ENCODE peak calls at places on chromosomes 3 and 15, in four cellular contexts. P is aorta, C is breast epithelium, K is epithelial cell of esophagus. F is an unnamed sample.
A peak's percentile ranks its signal among the peaks of the same experiment; 100 is the strongest.

GRCh38 chr3:172256101-172256687 is 192.1 kb downstream of the GHSR start:
- DNase-seq in C (no peak), K (no peak), P (no peak), F (no peak)

GRCh38 chr3:56980798-56981390 is 79.6 kb upstream of the SPATA12 start:
- DNase-seq in C (no peak), P (peak; percentile 79), K (peak; percentile 98), F (peak; percentile 30)

GRCh38 chr3:42755681-42756578 is 17.1 kb downstream of the CCDC13 start:
- DNase-seq in C (no peak), K (peak; percentile 27), P (no peak), F (no peak)

GRCh38 chr3:46976326-46977190 is at the start of gene CCDC12:
- DNase-seq in C (peak; percentile 91), K (peak; percentile 99), P (peak; percentile 97), F (peak; percentile 92)

GRCh38 chr3:177633671-177634207 is 436.5 kb upstream of the TBL1XR1 start:
- DNase-seq in P (no peak), C (no peak), K (no peak), F (no peak)

GRCh38 chr3:184986490-184986889 is 166.4 kb downstream of the C3orf70 start:
- DNase-seq in P (no peak), K (no peak), C (no peak), F (no peak)

GRCh38 chr3:43075904-43076661 is 29.8 kb downstream of the POMGNT2 start:
- DNase-seq in C (no peak), K (no peak), P (no peak), F (no peak)

GRCh38 chr3:20637729-20638128 is 451.7 kb upstream of the SGO1 start:
- DNase-seq in C (no peak), P (no peak), K (no peak), F (no peak)

GRCh38 chr15:48565560-48566482 is 79.7 kb downstream of the FBN1 start:
- DNase-seq in P (no peak), C (no peak), K (peak; percentile 85), F (no peak)

GRCh38 chr3:101574388-101575156 is 592 bp downstream of the PCNP start:
- DNase-seq in P (peak; percentile 69), C (peak; percentile 59), K (peak; percentile 44), F (no peak)

GRCh38 chr15:66865622-66866611 is 163.9 kb downstream of the SMAD6 start:
- DNase-seq in C (peak; percentile 19), P (peak; percentile 75), K (no peak), F (peak; percentile 32)

GRCh38 chr15:79089331-79089889 is 1.2 kb downstream of the RASGRF1 start:
- DNase-seq in P (no peak), C (no peak), K (no peak), F (no peak)

GRCh38 chr3:48409291-48410201 is 20.3 kb downstream of the PLXNB1 start:
- DNase-seq in C (peak; percentile 47), K (no peak), P (peak; percentile 32), F (no peak)

GRCh38 chr15:99466701-99467337 is 99.0 kb upstream of the MEF2A start:
- DNase-seq in P (no peak), K (no peak), C (no peak), F (no peak)

GRCh38 chr3:1439395-1439794 is 346.6 kb downstream of the CNTN6 start:
- DNase-seq in C (no peak), K (no peak), P (no peak), F (no peak)

GRCh38 chr3:58066842-58067241 is 58.6 kb downstream of the FLNB start:
- DNase-seq in C (no peak), K (no peak), P (no peak), F (no peak)

GRCh38 chr15:71282086-71282485 is 166.8 kb downstream of the THSD4 start:
- DNase-seq in P (no peak), K (no peak), C (no peak), F (no peak)

GRCh38 chr15:90153658-90154057 is 47.5 kb upstream of the SEMA4B start:
- DNase-seq in C (no peak), K (no peak), P (no peak), F (no peak)
- H3K4me3 ChIP-seq in C (no peak overlapping the region), K (no peak overlapping the region), P (no peak overlapping the region), F (no peak overlapping the region)

GRCh38 chr3:195524171-195524896 is 18.8 kb downstream of the PPP1R2 start:
- DNase-seq in C (no peak), P (no peak), K (no peak), F (no peak)
- H3K4me3 ChIP-seq in C (no peak overlapping the region), P (no peak overlapping the region), K (no peak overlapping the region), F (no peak overlapping the region)

GRCh38 chr3:156477306-156477705 is 77.6 kb downstream of the SSR3 start:
- DNase-seq in K (no peak), C (no peak), P (no peak), F (no peak)

GRCh38 chr3:156472150-156472549 is 82.8 kb downstream of the SSR3 start:
- DNase-seq in C (no peak), P (no peak), K (no peak), F (no peak)

GRCh38 chr3:156473341-156473740 is 81.6 kb downstream of the SSR3 start:
- DNase-seq in P (no peak), C (no peak), K (no peak), F (no peak)

GRCh38 chr3:156471431-156471830 is 83.5 kb downstream of the SSR3 start:
- DNase-seq in P (no peak), C (no peak), K (no peak), F (no peak)

GRCh38 chr3:156474560-156475389 is 80.1 kb downstream of the SSR3 start:
- DNase-seq in C (no peak), K (peak; percentile 14), P (no peak), F (no peak)
- H3K4me3 ChIP-seq in C (no peak overlapping the region), K (no peak overlapping the region), P (no peak overlapping the region), F (no peak overlapping the region)

GRCh38 chr3:179646177-179646576 is 6.7 kb upstream of the USP13 start:
- DNase-seq in P (no peak), K (no peak), C (no peak), F (no peak)

GRCh38 chr3:179640469-179640868 is 12.4 kb upstream of the USP13 start:
- DNase-seq in P (no peak), C (no peak), K (no peak), F (no peak)

DNA sequence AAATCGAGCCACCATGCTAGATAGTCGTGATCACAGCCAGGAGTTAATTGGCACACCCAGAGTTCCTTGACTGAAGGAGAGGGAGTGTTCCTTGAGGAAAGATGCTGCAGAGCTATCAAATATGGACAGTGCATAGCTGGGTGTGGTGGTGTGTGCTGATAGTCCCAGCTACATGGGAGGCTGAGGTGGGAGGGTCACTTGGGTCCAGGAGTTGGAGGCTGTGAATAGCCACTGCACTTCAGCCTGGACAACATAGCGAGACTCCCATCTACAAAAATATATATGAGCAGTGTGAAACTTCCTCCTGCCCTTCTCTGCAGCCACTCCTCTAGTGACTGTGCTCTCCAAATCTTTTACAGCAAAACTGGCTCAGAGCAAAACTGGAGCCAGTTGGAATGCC is 10.0 kb upstream of the USP13 start:
- DNase-seq in P (no peak), C (no peak), K (no peak), F (no peak)
- H3K4me3 ChIP-seq in P (no peak overlapping the region), C (no peak overlapping the region), K (no peak overlapping the region), F (no peak overlapping the region)

GRCh38 chr15:73029003-73029527 is 23.2 kb upstream of the NEO1 start:
- DNase-seq in K (no peak), P (no peak), C (no peak), F (no peak)
- H3K4me3 ChIP-seq in K (no peak overlapping the region), P (no peak overlapping the region), C (no peak overlapping the region), F (no peak overlapping the region)

GRCh38 chr3:141388823-141389617 is 20.7 kb downstream of the ZBTB38 start:
- DNase-seq in K (no peak), P (no peak), C (no peak), F (no peak)
- H3K4me3 ChIP-seq in K (peak overlapping the region; percentile 14), P (no peak overlapping the region), C (no peak overlapping the region), F (peak overlapping the region; percentile 19)

GRCh38 chr15:52021892-52022540 is 3.0 kb downstream of the MAPK6 start:
- DNase-seq in P (no peak), K (no peak), C (no peak), F (no peak)
- H3K4me3 ChIP-seq in P (no peak overlapping the region), K (peak overlapping the region; percentile 62), C (no peak overlapping the region), F (peak overlapping the region; percentile 71)

GRCh38 chr3:9223683-9224082 is 25.8 kb downstream of the SRGAP3 start:
- DNase-seq in P (no peak), K (no peak), C (no peak), F (no peak)

GRCh38 chr3:9225268-9225667 is 24.2 kb downstream of the SRGAP3 start:
- DNase-seq in P (no peak), K (no peak), C (no peak), F (no peak)

GRCh38 chr3:9222956-9223639 is 26.3 kb downstream of the SRGAP3 start:
- DNase-seq in P (no peak), K (no peak), C (no peak), F (no peak)

GRCh38 chr3:9226326-9226725 is 23.1 kb downstream of the SRGAP3 start:
- DNase-seq in C (no peak), P (no peak), K (peak; percentile 59), F (no peak)

DNA sequence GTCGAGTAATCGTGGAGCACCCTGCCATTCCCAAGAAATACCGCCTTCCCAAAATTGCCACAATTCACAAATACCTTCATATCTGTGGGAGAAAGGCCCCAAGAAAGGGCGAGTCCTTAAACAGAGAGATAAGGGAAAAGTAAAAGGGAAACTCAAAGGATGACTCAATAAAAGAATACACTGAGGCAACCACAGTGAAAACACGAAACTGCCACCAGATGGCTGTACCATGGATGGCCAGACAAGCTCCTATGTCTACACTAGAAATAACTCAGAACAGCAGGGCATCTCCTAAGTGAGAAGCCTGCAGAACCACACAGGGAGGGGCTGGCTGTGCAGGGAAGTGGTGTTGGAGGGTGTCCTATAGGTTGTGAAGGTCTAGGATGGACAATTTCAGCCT is 25.0 kb downstream of the SRGAP3 start:
- DNase-seq in K (peak; percentile 33), P (no peak), C (no peak), F (no peak)
- H3K4me3 ChIP-seq in K (no peak overlapping the region), P (no peak overlapping the region), C (no peak overlapping the region), F (no peak overlapping the region)